ENCODE peak calls at places on chromosomes 16 and 17, in eight cellular contexts. R is activated CD4-positive, CD25-positive, alpha-beta regulatory T cell treated with anti-CD3 and anti-CD28 coated beads, Interleukin-2, amount 50 U/mL, for 72 hours; T is stimulated activated CD8-positive, alpha-beta memory T cell treated with anti-CD3 and anti-CD28 coated beads, Interleukin-4, amount 100 ng/mL, for 48 hours; J is fibroblast of pulmonary artery; Y is HEK293T; C is EL; F is RWPE1; A is GDM1. U is an unnamed sample.

GRCh38 chr16:49354991-49355390 is 18.6 kb upstream of the C16orf78 start:
- DNase-seq in R (no peak), T (no peak), J (no peak), Y (no peak), C (no peak), F (no peak), A (no peak), U (no peak)

GRCh38 chr17:41917957-41918391 is 777 bp downstream of the ACLY start:
- DNase-seq in R (peak), T (peak), J (peak), Y (peak), C (peak), F (peak), A (no peak), U (peak)

GRCh38 chr16:50093607-50094570 is 28.1 kb downstream of the HEATR3 start:
- DNase-seq in R (no peak), T (no peak), J (no peak), Y (no peak), C (no peak), F (no peak), A (peak), U (no peak)

GRCh38 chr17:49875690-49876089 is 27.8 kb upstream of the TAC4 start:
- DNase-seq in R (no peak), T (no peak), J (no peak), Y (no peak), C (no peak), F (no peak), A (no peak), U (no peak)

GRCh38 chr16:89511352-89511751 is 3.1 kb downstream of the SPG7 start:
- DNase-seq in R (no peak), T (no peak), J (no peak), Y (no peak), C (no peak), F (no peak), A (no peak), U (no peak)

GRCh38 chr17:39852239-39852638 is 11.9 kb downstream of the IKZF3 start:
- DNase-seq in R (no peak), T (no peak), J (peak), Y (no peak), C (no peak), F (no peak), A (no peak), U (no peak)

GRCh38 chr16:4814046-4814445 is 11.6 kb upstream of the ROGDI start:
- DNase-seq in R (no peak), T (no peak), J (no peak), Y (no peak), C (no peak), F (no peak), A (no peak), U (no peak)

GRCh38 chr17:78266771-78267170 is 35.3 kb downstream of the TMEM235 start:
- DNase-seq in R (no peak), T (no peak), J (no peak), Y (no peak), C (no peak), F (no peak), A (no peak), U (no peak)

GRCh38 chr17:57604771-57605733 is 140.0 kb downstream of the CCDC182 start:
- DNase-seq in R (no peak), T (peak), J (peak), Y (no peak), C (no peak), F (no peak), A (no peak), U (no peak)

GRCh38 chr17:31490991-31491793 is 99.7 kb downstream of the RAB11FIP4 start:
- DNase-seq in R (no peak), T (no peak), J (no peak), Y (no peak), C (no peak), F (no peak), A (peak), U (no peak)

GRCh38 chr16:87728026-87728425 is 37.8 kb downstream of the KLHDC4 start:
- DNase-seq in R (no peak), T (no peak), J (peak), Y (no peak), C (peak), F (no peak), A (no peak), U (no peak)

GRCh38 chr16:82694239-82694874 is 67.6 kb downstream of the CDH13 start:
- DNase-seq in R (no peak), T (no peak), J (peak), Y (no peak), C (peak), F (peak), A (no peak), U (no peak)